ENCODE peak calls at places on chromosomes 3 and 15, in ten cellular contexts. One of them, this sample, is unnamed.

GRCh38 chr3:134638385-134639020 is 12.3 kb downstream of the KY start:
- DNase-seq in body of pancreas: no peak
- DNase-seq in upper lobe of right lung: no peak
- DNase-seq in mammary epithelial cell: no peak
- DNase-seq in HL-60: no peak
- DNase-seq in tibial artery: no peak
- DNase-seq in BJ: no peak
- DNase-seq in foreskin fibroblast: no peak
- DNase-seq in esophagus squamous epithelium: no peak
- DNase-seq in H1: peak; percentile 39
- DNase-seq in this sample: no peak

GRCh38 chr3:19455546-19455945 is 307.2 kb downstream of the KCNH8 start:
- DNase-seq in mammary epithelial cell: no peak
- DNase-seq in foreskin fibroblast: no peak
- DNase-seq in esophagus squamous epithelium: no peak
- DNase-seq in HL-60: no peak
- DNase-seq in tibial artery: no peak
- DNase-seq in upper lobe of right lung: no peak
- DNase-seq in body of pancreas: no peak
- DNase-seq in H1: no peak
- DNase-seq in BJ: no peak
- DNase-seq in this sample: no peak

GRCh38 chr3:159814161-159814560 is 174.5 kb upstream of the IL12A start:
- DNase-seq in H1: no peak
- DNase-seq in body of pancreas: no peak
- DNase-seq in BJ: no peak
- DNase-seq in upper lobe of right lung: no peak
- DNase-seq in esophagus squamous epithelium: no peak
- DNase-seq in HL-60: no peak
- DNase-seq in foreskin fibroblast: no peak
- DNase-seq in tibial artery: no peak
- DNase-seq in mammary epithelial cell: peak; percentile 89
- DNase-seq in this sample: peak; percentile 92

GRCh38 chr3:181105636-181106035 is 116.1 kb upstream of the DNAJC19 start:
- DNase-seq in body of pancreas: no peak
- DNase-seq in H1: no peak
- DNase-seq in foreskin fibroblast: no peak
- DNase-seq in tibial artery: no peak
- DNase-seq in HL-60: no peak
- DNase-seq in esophagus squamous epithelium: no peak
- DNase-seq in BJ: no peak
- DNase-seq in upper lobe of right lung: no peak
- DNase-seq in mammary epithelial cell: no peak
- DNase-seq in this sample: no peak

GRCh38 chr3:54580453-54580852 is 347.4 kb downstream of the LRTM1 start:
- DNase-seq in esophagus squamous epithelium: no peak
- DNase-seq in upper lobe of right lung: no peak
- DNase-seq in mammary epithelial cell: no peak
- DNase-seq in HL-60: no peak
- DNase-seq in body of pancreas: no peak
- DNase-seq in BJ: no peak
- DNase-seq in H1: no peak
- DNase-seq in foreskin fibroblast: no peak
- DNase-seq in tibial artery: no peak
- DNase-seq in this sample: no peak

GRCh38 chr3:195774917-195775316 is 36.8 kb downstream of the MUC4 start:
- DNase-seq in tibial artery: no peak
- DNase-seq in body of pancreas: peak; percentile 63
- DNase-seq in upper lobe of right lung: peak; percentile 83
- DNase-seq in HL-60: no peak
- DNase-seq in H1: peak; percentile 87
- DNase-seq in esophagus squamous epithelium: no peak
- DNase-seq in mammary epithelial cell: no peak
- DNase-seq in foreskin fibroblast: peak; percentile 16
- DNase-seq in BJ: no peak
- DNase-seq in this sample: peak; percentile 6

GRCh38 chr3:195916291-195916690 is 7.9 kb upstream of the TNK2 start:
- DNase-seq in mammary epithelial cell: no peak
- DNase-seq in upper lobe of right lung: peak; percentile 54
- DNase-seq in esophagus squamous epithelium: no peak
- DNase-seq in HL-60: no peak
- DNase-seq in tibial artery: peak; percentile 63
- DNase-seq in body of pancreas: no peak
- DNase-seq in H1: no peak
- DNase-seq in foreskin fibroblast: no peak
- DNase-seq in BJ: no peak
- DNase-seq in this sample: peak; percentile 63

GRCh38 chr15:96213896-96214295 is 116.6 kb upstream of the NR2F2 start:
- DNase-seq in body of pancreas: no peak
- DNase-seq in esophagus squamous epithelium: no peak
- DNase-seq in tibial artery: no peak
- DNase-seq in HL-60: no peak
- DNase-seq in foreskin fibroblast: no peak
- DNase-seq in mammary epithelial cell: no peak
- DNase-seq in H1: no peak
- DNase-seq in BJ: no peak
- DNase-seq in upper lobe of right lung: no peak
- DNase-seq in this sample: no peak

GRCh38 chr3:186417791-186418190 is 55.8 kb upstream of the DGKG start:
- DNase-seq in BJ: peak; percentile 72
- DNase-seq in HL-60: no peak
- DNase-seq in esophagus squamous epithelium: no peak
- DNase-seq in upper lobe of right lung: no peak
- DNase-seq in H1: peak; percentile 10
- DNase-seq in tibial artery: no peak
- DNase-seq in mammary epithelial cell: peak; percentile 93
- DNase-seq in body of pancreas: no peak
- DNase-seq in foreskin fibroblast: peak; percentile 79
- DNase-seq in this sample: peak; percentile 90

GRCh38 chr15:73388256-73388781 is 19.6 kb upstream of the HCN4 start:
- DNase-seq in foreskin fibroblast: peak; percentile 33
- DNase-seq in HL-60: no peak
- DNase-seq in mammary epithelial cell: peak; percentile 58
- DNase-seq in esophagus squamous epithelium: no peak
- DNase-seq in H1: no peak
- DNase-seq in tibial artery: peak; percentile 29
- DNase-seq in BJ: peak; percentile 8
- DNase-seq in body of pancreas: peak; percentile 27
- DNase-seq in upper lobe of right lung: peak; percentile 51
- DNase-seq in this sample: peak; percentile 58

GRCh38 chr3:169285057-169285990 is 378.2 kb downstream of the MECOM start:
- DNase-seq in foreskin fibroblast: no peak
- DNase-seq in H1: no peak
- DNase-seq in tibial artery: no peak
- DNase-seq in esophagus squamous epithelium: no peak
- DNase-seq in BJ: no peak
- DNase-seq in HL-60: no peak
- DNase-seq in upper lobe of right lung: no peak
- DNase-seq in mammary epithelial cell: no peak
- DNase-seq in body of pancreas: no peak
- DNase-seq in this sample: no peak

GRCh38 chr15:71125831-71126453 is 10.7 kb downstream of the THSD4 start:
- DNase-seq in body of pancreas: no peak
- DNase-seq in tibial artery: no peak
- DNase-seq in HL-60: no peak
- DNase-seq in esophagus squamous epithelium: no peak
- DNase-seq in H1: no peak
- DNase-seq in upper lobe of right lung: no peak
- DNase-seq in mammary epithelial cell: no peak
- DNase-seq in foreskin fibroblast: no peak
- DNase-seq in BJ: no peak
- DNase-seq in this sample: no peak
- TF ChIP-seq CTCF in body of pancreas: no peak
- TF ChIP-seq CTCF in tibial artery: peak; percentile 33
- TF ChIP-seq CTCF in HL-60: no peak
- TF ChIP-seq CTCF in esophagus squamous epithelium: no peak
- TF ChIP-seq CTCF in H1: peak; percentile 52
- TF ChIP-seq CTCF in upper lobe of right lung: no peak
- TF ChIP-seq CTCF in mammary epithelial cell: no peak
- TF ChIP-seq CTCF in foreskin fibroblast: peak; percentile 5
- TF ChIP-seq CTCF in BJ: peak; percentile 31
- TF ChIP-seq CTCF in this sample: peak; percentile 9

GRCh38 chr3:4505688-4506558 is 12.8 kb downstream of the ITPR1 start:
- DNase-seq in tibial artery: no peak
- DNase-seq in BJ: no peak
- DNase-seq in upper lobe of right lung: no peak
- DNase-seq in body of pancreas: no peak
- DNase-seq in H1: no peak
- DNase-seq in esophagus squamous epithelium: no peak
- DNase-seq in HL-60: no peak
- DNase-seq in foreskin fibroblast: no peak
- DNase-seq in mammary epithelial cell: no peak
- DNase-seq in this sample: no peak

GRCh38 chr3:4507010-4507596 is 14.0 kb downstream of the ITPR1 start:
- DNase-seq in esophagus squamous epithelium: no peak
- DNase-seq in foreskin fibroblast: no peak
- DNase-seq in upper lobe of right lung: no peak
- DNase-seq in BJ: no peak
- DNase-seq in body of pancreas: no peak
- DNase-seq in mammary epithelial cell: no peak
- DNase-seq in H1: no peak
- DNase-seq in tibial artery: no peak
- DNase-seq in HL-60: no peak
- DNase-seq in this sample: no peak

GRCh38 chr3:4506559-4507009 is 13.4 kb downstream of the ITPR1 start:
- DNase-seq in BJ: no peak
- DNase-seq in upper lobe of right lung: no peak
- DNase-seq in tibial artery: no peak
- DNase-seq in H1: no peak
- DNase-seq in foreskin fibroblast: no peak
- DNase-seq in HL-60: no peak
- DNase-seq in mammary epithelial cell: no peak
- DNase-seq in esophagus squamous epithelium: no peak
- DNase-seq in body of pancreas: no peak
- DNase-seq in this sample: no peak

GRCh38 chr3:4503050-4503449 is 9.9 kb downstream of the ITPR1 start:
- DNase-seq in HL-60: no peak
- DNase-seq in body of pancreas: no peak
- DNase-seq in mammary epithelial cell: no peak
- DNase-seq in esophagus squamous epithelium: no peak
- DNase-seq in upper lobe of right lung: no peak
- DNase-seq in foreskin fibroblast: no peak
- DNase-seq in tibial artery: no peak
- DNase-seq in H1: no peak
- DNase-seq in BJ: no peak
- DNase-seq in this sample: no peak

DNA sequence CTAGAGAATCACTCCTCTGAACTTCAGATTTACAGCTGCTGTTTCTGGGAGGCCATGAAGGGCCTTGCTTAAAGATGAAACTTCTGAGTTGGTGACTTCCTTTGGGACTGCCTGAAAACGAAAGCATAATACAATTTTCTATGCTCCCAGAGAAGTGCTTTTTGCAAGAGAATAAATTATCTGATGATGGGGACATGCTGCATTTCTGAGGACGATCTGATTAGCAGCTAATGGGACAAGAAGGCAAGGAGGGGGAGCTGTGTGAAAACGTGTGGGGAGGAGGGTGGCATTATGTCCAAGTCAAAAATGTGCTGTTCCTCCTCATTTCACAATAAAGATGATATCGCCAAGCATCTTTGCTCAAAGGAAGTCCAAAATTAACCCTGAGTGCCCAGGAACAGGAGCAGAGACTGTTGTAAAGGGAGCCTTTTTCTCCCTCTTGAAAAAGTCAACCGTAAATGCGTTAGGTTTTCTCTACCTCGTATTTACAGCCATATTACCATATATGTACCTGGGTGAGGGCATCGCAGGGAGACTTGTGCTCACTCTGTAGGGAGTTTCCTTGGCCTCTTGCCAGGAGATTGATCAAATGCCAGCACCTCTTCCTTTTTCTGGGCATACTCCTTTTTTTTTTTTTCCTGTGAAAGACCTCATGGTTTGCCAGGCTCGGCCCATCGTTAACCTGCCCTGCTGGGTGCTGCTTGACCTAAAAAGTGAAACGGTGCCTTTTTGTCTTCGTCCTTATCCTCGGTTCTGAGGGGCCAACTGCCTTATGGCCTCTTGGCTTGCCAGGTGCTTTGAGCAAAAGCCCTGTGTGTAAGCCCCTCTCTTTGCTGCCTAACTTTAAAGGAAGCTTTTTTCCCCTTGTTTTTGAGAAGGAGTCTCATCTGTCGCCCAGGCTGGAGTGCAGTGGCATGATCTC is 11.5 kb downstream of the ITPR1 start:
- DNase-seq in foreskin fibroblast: no peak
- DNase-seq in H1: no peak
- DNase-seq in upper lobe of right lung: no peak
- DNase-seq in tibial artery: no peak
- DNase-seq in mammary epithelial cell: peak; percentile 39
- DNase-seq in BJ: no peak
- DNase-seq in HL-60: peak; percentile 82
- DNase-seq in esophagus squamous epithelium: no peak
- DNase-seq in body of pancreas: peak; percentile 29
- DNase-seq in this sample: peak; percentile 70
- H3K4me3 ChIP-seq in foreskin fibroblast: no peak overlapping the region
- H3K4me3 ChIP-seq in H1: no peak overlapping the region
- H3K4me3 ChIP-seq in upper lobe of right lung: peak overlapping the region; percentile 23
- H3K4me3 ChIP-seq in tibial artery: peak overlapping the region; percentile 45
- H3K4me3 ChIP-seq in mammary epithelial cell: peak overlapping the region; percentile 2
- H3K4me3 ChIP-seq in BJ: no peak overlapping the region
- H3K4me3 ChIP-seq in HL-60: peak overlapping the region; percentile 2
- H3K4me3 ChIP-seq in esophagus squamous epithelium: no peak overlapping the region
- H3K4me3 ChIP-seq in body of pancreas: no peak overlapping the region
- H3K4me3 ChIP-seq in this sample: no peak overlapping the region

GRCh38 chr15:41695750-41696436 is 35.7 kb downstream of the MGA start:
- DNase-seq in esophagus squamous epithelium: no peak
- DNase-seq in tibial artery: no peak
- DNase-seq in body of pancreas: no peak
- DNase-seq in H1: no peak
- DNase-seq in HL-60: peak; percentile 63
- DNase-seq in foreskin fibroblast: peak; percentile 14
- DNase-seq in mammary epithelial cell: peak; percentile 6
- DNase-seq in upper lobe of right lung: no peak
- DNase-seq in BJ: no peak
- DNase-seq in this sample: peak; percentile 29
- TF ChIP-seq CTCF in esophagus squamous epithelium: no peak
- TF ChIP-seq CTCF in tibial artery: no peak
- TF ChIP-seq CTCF in body of pancreas: no peak
- TF ChIP-seq CTCF in H1: peak; percentile 15
- TF ChIP-seq CTCF in HL-60: peak; percentile 36
- TF ChIP-seq CTCF in foreskin fibroblast: peak; percentile 9
- TF ChIP-seq CTCF in mammary epithelial cell: peak; percentile 19
- TF ChIP-seq CTCF in upper lobe of right lung: peak; percentile 35
- TF ChIP-seq CTCF in BJ: no peak
- TF ChIP-seq CTCF in this sample: peak; percentile 19

DNA sequence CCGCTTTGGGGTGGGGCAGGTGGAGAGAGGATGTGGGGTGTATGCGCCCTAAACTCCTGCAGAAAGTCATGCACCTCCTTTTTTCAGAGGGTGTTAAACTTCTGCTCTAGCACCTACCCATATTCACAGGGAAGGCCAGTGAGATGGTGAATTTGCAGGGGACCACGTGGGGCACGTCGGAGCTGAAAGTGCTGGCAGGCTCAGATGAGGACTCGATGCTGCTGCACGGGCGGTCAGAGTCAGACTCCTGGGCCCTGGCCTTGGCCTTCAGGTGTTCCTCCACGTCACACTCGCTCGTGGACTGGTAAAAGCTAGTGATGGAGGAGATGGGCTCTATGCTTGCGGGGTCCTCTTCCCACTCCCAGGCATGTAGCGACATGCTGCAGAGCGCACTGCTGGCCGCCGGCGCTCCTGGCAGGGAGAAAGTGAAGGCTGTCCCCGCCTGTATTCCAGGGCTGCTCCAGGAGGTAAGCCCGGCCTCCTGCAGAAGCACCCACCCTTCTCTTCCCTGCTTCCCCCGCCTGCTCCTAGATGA is 883 bp downstream of the CFAP92 start:
- DNase-seq in foreskin fibroblast: no peak
- DNase-seq in mammary epithelial cell: peak; percentile 30
- DNase-seq in H1: peak; percentile 62
- DNase-seq in BJ: no peak
- DNase-seq in tibial artery: no peak
- DNase-seq in upper lobe of right lung: no peak
- DNase-seq in HL-60: no peak
- DNase-seq in esophagus squamous epithelium: no peak
- DNase-seq in body of pancreas: no peak
- DNase-seq in this sample: peak; percentile 30
- H3K4me3 ChIP-seq in foreskin fibroblast: no peak overlapping the region
- H3K4me3 ChIP-seq in mammary epithelial cell: no peak overlapping the region
- H3K4me3 ChIP-seq in H1: peak overlapping the region; percentile 55
- H3K4me3 ChIP-seq in BJ: no peak overlapping the region
- H3K4me3 ChIP-seq in tibial artery: peak overlapping the region; percentile 50
- H3K4me3 ChIP-seq in upper lobe of right lung: no peak overlapping the region
- H3K4me3 ChIP-seq in HL-60: no peak overlapping the region
- H3K4me3 ChIP-seq in esophagus squamous epithelium: no peak overlapping the region
- H3K4me3 ChIP-seq in body of pancreas: no peak overlapping the region
- H3K4me3 ChIP-seq in this sample: peak overlapping the region; percentile 41

This sample was measured in epithelial cell of esophagus.